ENCODE peak calls at places on chromosomes 7 and 10, in nine cellular contexts. H is mammary epithelial cell; A is uterus; P is fibroblast of pulmonary artery; T is left ventricle myocardium inferior; J is AG09309; S is GM13977; U is CD8-positive, alpha-beta T cell; V is upper lobe of left lung. C is an unnamed sample.

GRCh38 chr7:42691030-42691639 is 220.7 kb downstream of the C7orf25 start:
- DNase-seq in U (no peak), H (peak), S (no peak), T (no peak), J (peak), V (no peak), A (no peak), P (peak), C (peak)

GRCh38 chr7:108270385-108270784 is 140.2 kb upstream of the LAMB4 start:
- DNase-seq in U (no peak), T (no peak), S (peak), P (no peak), V (no peak), J (no peak), H (no peak), A (no peak), C (no peak)

GRCh38 chr7:38728145-38728544 is 97.0 kb upstream of the AMPH start:
- DNase-seq in H (no peak), J (no peak), V (no peak), U (no peak), T (no peak), A (no peak), S (no peak), P (no peak), C (no peak)

GRCh38 chr10:79070611-79071534 is 2.1 kb downstream of the ZMIZ1 start:
- DNase-seq in J (peak), P (peak), S (no peak), U (peak), T (peak), H (peak), A (peak), V (peak), C (peak)

GRCh38 chr7:152511736-152512135 is 75.9 kb upstream of the KMT2C start:
- DNase-seq in T (no peak), S (no peak), U (no peak), V (no peak), P (no peak), J (no peak), A (no peak), H (no peak), C (no peak)

GRCh38 chr10:93712593-93712992 is 10.2 kb upstream of the FRA10AC1 start:
- DNase-seq in T (no peak), A (no peak), S (no peak), H (no peak), J (no peak), V (no peak), P (no peak), U (no peak), C (no peak)

GRCh38 chr10:43299579-43299978 is 32.7 kb upstream of the RASGEF1A start:
- DNase-seq in H (no peak), S (no peak), P (no peak), V (no peak), U (peak), T (no peak), J (no peak), A (no peak), C (no peak)

GRCh38 chr10:58266003-58266825 is 1.5 kb downstream of the IPMK start:
- DNase-seq in U (no peak), T (no peak), P (peak), S (peak), A (no peak), V (no peak), H (peak), J (no peak), C (no peak)

GRCh38 chr7:139731802-139732470 is 45.9 kb downstream of the HIPK2 start:
- DNase-seq in V (no peak), J (peak), H (peak), P (peak), U (no peak), T (peak), A (peak), S (no peak), C (peak)

GRCh38 chr10:63365976-63366765 is 99.6 kb downstream of the JMJD1C start:
- DNase-seq in A (no peak), J (no peak), P (no peak), U (no peak), H (no peak), V (no peak), T (no peak), S (no peak), C (no peak)

GRCh38 chr10:49094707-49095106 is 20.6 kb downstream of the VSTM4 start:
- DNase-seq in H (no peak), A (no peak), J (no peak), S (no peak), T (no peak), U (no peak), V (no peak), P (no peak), C (no peak)

GRCh38 chr7:139034855-139035587 is 821 bp downstream of the ZC3HAV1L start:
- DNase-seq in P (peak), S (peak), T (peak), A (peak), U (peak), J (no peak), V (no peak), H (peak), C (peak)

GRCh38 chr10:95835911-95836310 is 71.9 kb upstream of the CC2D2B start:
- DNase-seq in H (no peak), V (no peak), U (no peak), P (no peak), A (no peak), S (no peak), J (no peak), T (no peak), C (no peak)

GRCh38 chr10:115129752-115130151 is 36.6 kb downstream of the ATRNL1 start:
- DNase-seq in A (no peak), S (no peak), T (no peak), J (peak), H (peak), V (no peak), U (no peak), P (peak), C (no peak)

GRCh38 chr7:14748461-14748860 is 154.1 kb downstream of the DGKB start:
- DNase-seq in U (no peak), H (peak), T (no peak), J (peak), P (peak), A (no peak), S (no peak), V (no peak), C (no peak)

GRCh38 chr7:31850601-31851000 is 163.6 kb downstream of the PPP1R17 start:
- DNase-seq in J (no peak), U (no peak), H (no peak), V (no peak), T (no peak), S (no peak), P (no peak), A (no peak), C (no peak)

GRCh38 chr10:106815427-106816043 is 349.0 kb downstream of the SORCS1 start:
- DNase-seq in S (no peak), V (no peak), T (no peak), U (no peak), H (no peak), A (no peak), J (no peak), P (no peak), C (no peak)

GRCh38 chr10:61791216-61791615 is 110.3 kb upstream of the ARID5B start:
- DNase-seq in A (no peak), V (no peak), U (no peak), P (no peak), S (no peak), H (no peak), J (no peak), T (no peak), C (no peak)

GRCh38 chr10:122495406-122496340 is 34.3 kb downstream of the HTRA1 start:
- DNase-seq in V (no peak), J (no peak), A (no peak), P (peak), T (no peak), S (no peak), U (peak), H (no peak), C (peak)

GRCh38 chr10:96991313-96991841 is 159.3 kb downstream of the LCOR start:
- DNase-seq in A (no peak), H (peak), J (peak), P (peak), U (no peak), V (no peak), S (no peak), T (no peak), C (no peak)

GRCh38 chr10:83184641-83185040 is 954.7 kb upstream of the GHITM start:
- DNase-seq in P (no peak), A (no peak), J (no peak), U (no peak), H (no peak), S (no peak), T (no peak), V (no peak), C (no peak)

GRCh38 chr7:121366852-121367431 is 29.2 kb downstream of the FAM3C start:
- DNase-seq in U (no peak), P (peak), V (no peak), T (no peak), J (no peak), H (no peak), A (no peak), S (peak), C (no peak)

GRCh38 chr7:158110661-158111555 is 476.7 kb downstream of the PTPRN2 start:
- DNase-seq in S (no peak), P (no peak), A (no peak), U (no peak), H (no peak), J (no peak), T (no peak), V (peak), C (no peak)

GRCh38 chr7:125357681-125358440 is 428.2 kb upstream of the POT1 start:
- DNase-seq in P (no peak), A (no peak), J (no peak), V (no peak), T (no peak), S (no peak), H (no peak), U (no peak), C (no peak)

GRCh38 chr7:101986335-101986734 is 168.9 kb downstream of the CUX1 start:
- DNase-seq in T (no peak), V (no peak), U (no peak), A (no peak), J (no peak), S (no peak), H (no peak), P (no peak), C (no peak)

GRCh38 chr10:79219276-79219957 is 127.9 kb upstream of the PPIF start:
- DNase-seq in T (peak), A (peak), P (peak), S (no peak), U (no peak), J (no peak), V (no peak), H (no peak), C (no peak)

GRCh38 chr10:29109700-29110099 is 179.2 kb upstream of the LYZL1 start:
- DNase-seq in V (no peak), J (no peak), A (no peak), T (no peak), U (no peak), H (no peak), P (no peak), S (no peak), C (no peak)

GRCh38 chr10:61760943-61761824 is 98.5 kb downstream of the CABCOCO1 start:
- DNase-seq in S (no peak), U (no peak), V (no peak), H (peak), J (peak), T (no peak), A (no peak), P (peak), C (no peak)

GRCh38 chr7:76506081-76506440 is 4.3 kb upstream of the UPK3B start:
- DNase-seq in S (no peak), J (no peak), T (no peak), U (no peak), H (no peak), A (no peak), V (peak), P (no peak), C (no peak)

GRCh38 chr7:20993693-20994092 is 207.0 kb upstream of the SP8 start:
- DNase-seq in T (no peak), J (no peak), H (no peak), U (no peak), S (no peak), V (no peak), P (no peak), A (no peak), C (no peak)

DNA sequence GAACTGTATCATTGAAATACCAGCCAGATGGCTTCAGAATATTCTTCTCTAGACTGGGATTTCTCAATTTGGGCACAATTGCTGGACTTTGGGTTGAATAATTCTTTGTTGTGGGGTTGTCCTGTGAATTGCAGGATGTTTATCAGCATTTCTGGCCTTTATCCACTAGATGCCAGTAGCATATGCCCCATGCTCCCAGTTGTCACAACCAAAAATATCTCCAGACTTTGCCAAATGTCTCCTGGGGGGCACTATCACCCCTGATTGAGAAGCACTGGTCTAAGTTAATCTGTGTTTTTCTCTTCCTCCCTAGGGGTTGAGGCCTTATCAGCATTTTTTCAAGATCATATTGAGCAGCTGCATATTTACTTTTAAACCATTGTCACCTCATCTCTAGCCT is 204.9 kb upstream of the SP8 start:
- DNase-seq in A (no peak), V (no peak), J (no peak), P (no peak), S (no peak), H (peak), T (no peak), U (no peak), C (no peak)
- TF ChIP-seq CTCF in A (no peak), V (no peak), J (no peak), P (no peak), S (no peak), H (peak), T (no peak), U (no peak), C (no peak)

GRCh38 chr10:133162910-133163856 is 3.2 kb downstream of the KNDC1 start:
- DNase-seq in S (no peak), U (no peak), P (no peak), T (no peak), J (no peak), A (peak), V (no peak), H (no peak), C (peak)

GRCh38 chr10:133165556-133166503 is 5.8 kb downstream of the KNDC1 start:
- DNase-seq in S (no peak), T (no peak), V (peak), A (peak), J (no peak), U (no peak), P (no peak), H (no peak), C (peak)

GRCh38 chr10:133164816-133165555 is 5.0 kb downstream of the KNDC1 start:
- DNase-seq in V (peak), J (no peak), T (no peak), S (no peak), U (no peak), P (no peak), H (no peak), A (no peak), C (peak)

GRCh38 chr10:133162178-133162909 is 2.3 kb downstream of the KNDC1 start:
- DNase-seq in H (peak), A (peak), P (no peak), V (peak), J (no peak), S (no peak), T (no peak), U (no peak), C (no peak)

GRCh38 chr10:133163889-133164815 is 4.1 kb downstream of the KNDC1 start:
- DNase-seq in A (peak), P (no peak), U (no peak), H (no peak), S (no peak), J (no peak), T (no peak), V (peak), C (no peak)
- TF ChIP-seq CTCF in A (no peak), P (no peak), U (no peak), H (no peak), S (no peak), J (no peak), T (no peak), V (no peak), C (no peak)

GRCh38 chr10:129754211-129755050 is 209.6 kb downstream of the EBF3 start:
- DNase-seq in U (peak), P (no peak), T (no peak), H (no peak), S (no peak), V (no peak), J (no peak), A (no peak), C (no peak)
- TF ChIP-seq CTCF in U (no peak), P (no peak), T (no peak), H (no peak), S (no peak), V (no peak), J (no peak), A (no peak), C (no peak)

GRCh38 chr7:2363283-2363682 is 8.7 kb downstream of the EIF3B start:
- DNase-seq in U (no peak), A (no peak), P (no peak), S (no peak), H (no peak), T (no peak), J (no peak), V (no peak), C (no peak)

GRCh38 chr7:2358968-2359527 is 4.4 kb downstream of the EIF3B start:
- DNase-seq in T (no peak), U (no peak), A (no peak), J (no peak), H (no peak), P (no peak), V (no peak), S (no peak), C (no peak)

GRCh38 chr7:2359610-2360009 is 5.0 kb downstream of the EIF3B start:
- DNase-seq in T (no peak), S (no peak), J (no peak), A (no peak), V (no peak), U (no peak), H (no peak), P (no peak), C (no peak)

GRCh38 chr7:2360791-2361190 is 6.2 kb downstream of the EIF3B start:
- DNase-seq in H (peak), V (no peak), U (no peak), J (no peak), S (no peak), A (no peak), P (peak), T (no peak), C (no peak)

GRCh38 chr7:2362385-2363088 is 7.9 kb downstream of the EIF3B start:
- DNase-seq in V (no peak), P (no peak), J (no peak), S (no peak), T (no peak), H (no peak), A (no peak), U (no peak), C (no peak)
- TF ChIP-seq CTCF in V (no peak), P (no peak), J (no peak), S (no peak), T (no peak), H (no peak), A (no peak), U (no peak), C (no peak)

GRCh38 chr10:89476676-89477075 is 58.7 kb downstream of the SLC16A12 start:
- DNase-seq in P (no peak), H (no peak), V (peak), A (no peak), J (no peak), S (no peak), U (no peak), T (no peak), C (no peak)
- TF ChIP-seq CTCF in P (no peak), H (no peak), V (no peak), A (no peak), J (no peak), S (no peak), U (no peak), T (no peak), C (no peak)

GRCh38 chr7:115387168-115387567 is 465.3 kb downstream of the MDFIC start:
- DNase-seq in T (no peak), A (no peak), J (no peak), S (no peak), U (no peak), V (no peak), P (no peak), H (no peak), C (no peak)
- TF ChIP-seq CTCF in T (no peak), A (no peak), J (no peak), S (no peak), U (no peak), V (no peak), P (no peak), H (no peak), C (no peak)

GRCh38 chr10:35885076-35885475 is 243.0 kb upstream of the FZD8 start:
- DNase-seq in V (no peak), H (no peak), A (no peak), J (no peak), U (no peak), S (no peak), P (no peak), T (no peak), C (no peak)

GRCh38 chr10:35884657-35885071 is 242.6 kb upstream of the FZD8 start:
- DNase-seq in A (no peak), H (no peak), T (no peak), S (no peak), P (no peak), J (no peak), V (peak), U (no peak), C (no peak)

GRCh38 chr10:35881320-35881719 is 239.2 kb upstream of the FZD8 start:
- DNase-seq in A (no peak), U (no peak), V (no peak), P (no peak), H (no peak), J (no peak), S (no peak), T (no peak), C (no peak)

GRCh38 chr10:35887686-35888085 is 245.6 kb upstream of the FZD8 start:
- DNase-seq in A (no peak), V (no peak), S (no peak), J (no peak), T (no peak), P (no peak), U (no peak), H (peak), C (no peak)

DNA sequence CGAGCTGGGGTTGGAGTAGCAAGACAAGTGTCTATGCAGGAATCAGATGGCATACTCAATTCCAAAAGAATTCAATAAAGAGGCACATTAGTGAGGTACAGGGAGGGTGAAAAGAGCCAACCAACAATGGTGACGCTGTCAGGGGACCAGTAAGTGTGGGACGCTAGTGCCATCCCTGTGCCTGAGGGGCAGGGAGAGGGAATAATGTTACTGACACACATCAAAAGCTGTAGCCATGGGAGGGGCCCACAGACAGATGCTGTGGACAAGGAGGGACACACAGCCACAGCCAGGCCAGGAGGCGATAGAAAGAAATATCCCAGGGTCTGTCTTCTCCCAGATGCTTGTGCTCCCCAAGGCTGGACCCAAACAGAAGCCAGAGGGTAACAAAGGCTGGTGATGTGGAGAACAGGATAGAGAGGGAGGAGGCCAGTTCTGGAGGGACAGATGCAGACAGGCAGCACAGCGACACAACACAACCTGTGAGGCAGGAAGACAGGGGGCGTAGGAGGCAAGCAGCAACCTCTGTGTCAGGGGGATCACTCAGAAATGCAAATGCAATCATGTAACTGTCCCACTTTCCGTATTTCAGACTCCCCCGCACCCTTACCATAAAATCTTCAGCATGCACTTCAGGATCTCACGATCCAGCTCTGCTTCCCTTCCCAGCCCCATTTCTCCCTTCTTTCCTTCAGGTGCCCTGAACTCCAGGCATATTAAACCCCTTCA is 240.5 kb upstream of the FZD8 start:
- DNase-seq in P (no peak), U (no peak), H (no peak), S (no peak), A (no peak), J (no peak), V (no peak), T (no peak), C (no peak)
- TF ChIP-seq CTCF in P (no peak), U (no peak), H (no peak), S (no peak), A (no peak), J (no peak), V (no peak), T (no peak), C (no peak)

C was measured in tibial artery.